ENCODE peak calls at places on chromosomes 3 and 15, in five cellular contexts. G is IMR-90, U is Karpas-422, E is hepatocyte, T is endothelial cell of umbilical vein. M is an unnamed sample.

GRCh38 chr3:195098741-195099525 is 172.0 kb downstream of the XXYLT1 start:
- DNase-seq in E (no peak), U (no peak), G (no peak), T (no peak), M (no peak)

GRCh38 chr15:59274126-59274970 is 67.7 kb downstream of the LDHAL6B start:
- DNase-seq in U (no peak), E (no peak), G (peak; percentile 61), T (peak; percentile 48), M (no peak)

GRCh38 chr3:19146685-19147650 is 1.3 kb upstream of the KCNH8 start:
- DNase-seq in G (peak; percentile 20), E (peak; percentile 89), T (peak; percentile 24), U (peak; percentile 91), M (peak; percentile 91)

GRCh38 chr3:113626513-113627371 is 69.7 kb downstream of the USF3 start:
- DNase-seq in E (peak; percentile 73), G (peak; percentile 58), U (peak; percentile 87), T (peak; percentile 64), M (peak; percentile 25)

GRCh38 chr3:17110665-17111396 is 226.1 kb downstream of the PLCL2 start:
- DNase-seq in G (no peak), U (no peak), E (no peak), T (no peak), M (no peak)

GRCh38 chr3:133841196-133841595 is 35.6 kb downstream of the SRPRB start:
- DNase-seq in G (no peak), E (no peak), U (no peak), T (no peak), M (no peak)

GRCh38 chr3:11808231-11808630 is 38.5 kb downstream of the TAMM41 start:
- DNase-seq in G (peak; percentile 29), T (no peak), U (no peak), E (peak; percentile 22), M (no peak)

GRCh38 chr3:195888311-195888761 is 20.0 kb downstream of the TNK2 start:
- DNase-seq in E (no peak), T (no peak), G (no peak), U (no peak), M (no peak)

GRCh38 chr15:100198442-100198841 is 143.3 kb downstream of the ADAMTS17 start:
- DNase-seq in G (no peak), T (no peak), U (no peak), E (no peak), M (no peak)

GRCh38 chr15:93801206-93801605 is 430.2 kb upstream of the MCTP2 start:
- DNase-seq in T (no peak), U (no peak), G (no peak), E (no peak), M (no peak)

GRCh38 chr3:38229036-38229435 is 36.6 kb upstream of the SLC22A13 start:
- DNase-seq in E (no peak), U (no peak), G (no peak), T (no peak), M (no peak)

GRCh38 chr3:23762214-23763039 is 43.3 kb upstream of the UBE2E1 start:
- DNase-seq in U (peak; percentile 83), T (no peak), G (no peak), E (no peak), M (no peak)

GRCh38 chr3:45143673-45144670 is 2.2 kb downstream of the CDCP1 start:
- DNase-seq in T (no peak), E (no peak), G (no peak), U (no peak), M (no peak)

DNA sequence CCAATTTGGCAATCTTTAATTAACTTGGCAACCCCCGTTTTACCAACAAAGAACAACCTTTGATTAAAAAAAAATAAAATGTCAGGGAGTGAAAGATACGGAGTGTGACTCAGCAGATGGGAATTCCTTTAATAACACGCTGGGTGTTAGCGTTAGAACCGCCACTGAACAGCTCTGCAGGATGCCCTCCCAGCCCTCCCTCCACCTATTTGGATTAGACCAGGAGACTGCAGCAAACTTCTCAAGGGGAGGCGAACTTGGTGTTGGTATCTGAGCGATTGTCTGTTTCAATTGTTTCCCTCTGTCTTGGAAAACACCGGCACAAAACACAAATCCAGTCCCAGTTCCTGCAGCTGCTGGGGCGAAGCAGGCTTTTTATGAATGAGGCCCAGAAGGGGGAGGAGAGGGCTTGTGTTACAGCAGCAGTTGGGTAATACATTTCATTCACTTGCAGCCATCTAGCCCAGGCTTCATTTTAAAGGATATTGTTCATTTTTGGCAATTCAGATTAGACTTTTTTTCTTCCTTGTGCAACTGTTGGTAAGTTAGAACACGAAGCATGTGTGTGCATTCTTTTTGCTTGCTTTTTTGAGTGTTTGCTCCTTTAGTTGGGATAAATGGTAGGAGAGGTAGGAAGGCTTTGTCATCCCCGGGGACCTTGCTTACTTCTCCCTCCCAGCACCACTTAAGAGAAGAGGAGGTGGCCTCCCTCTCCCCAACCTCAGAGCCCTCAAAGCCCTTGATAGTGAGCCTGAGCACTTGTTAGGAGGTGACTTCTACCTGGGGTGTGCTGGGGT is 152.3 kb downstream of the IGF1R start:
- DNase-seq in T (peak; percentile 98), E (peak; percentile 84), G (peak; percentile 86), U (no peak), M (peak; percentile 28)
- H4K20me1 ChIP-seq in T (no peaks in the 10 kb centered on the region), E (peaks cover 23% of the 10 kb centered on the region), G (peaks cover 94% of the 10 kb centered on the region), U (no peaks in the 10 kb centered on the region), M (peaks cover 68% of the 10 kb centered on the region)

DNA sequence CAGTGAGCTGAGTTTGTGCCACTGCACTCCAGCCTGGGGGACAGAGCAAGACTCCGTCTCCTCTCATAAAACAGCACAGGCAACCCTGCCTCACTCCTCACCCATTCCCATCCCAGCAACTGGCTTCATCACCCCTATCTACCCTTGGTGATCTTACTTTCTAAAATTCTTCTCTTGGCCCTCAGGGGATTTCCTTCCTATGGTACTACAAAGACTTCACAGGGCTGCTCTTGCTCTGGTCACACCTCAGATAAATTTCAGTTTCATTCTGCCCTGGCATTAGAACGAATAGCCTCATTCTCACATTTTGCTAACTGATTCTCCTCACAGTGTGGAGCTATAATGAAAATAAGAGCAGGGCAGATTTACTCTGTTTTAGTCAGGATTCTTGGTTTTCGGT is 22.1 kb upstream of the CRBN start:
- DNase-seq in E (no peak), U (no peak), T (no peak), G (no peak), M (no peak)
- H3K4me2 ChIP-seq in E (no peak overlapping the region), U (no peak overlapping the region), T (no peak overlapping the region), G (no peak overlapping the region), M (no peak overlapping the region)

GRCh38 chr3:187738400-187739124 is 6.7 kb downstream of the BCL6 start:
- DNase-seq in G (peak; percentile 93), T (peak; percentile 87), E (peak; percentile 93), U (peak; percentile 91), M (peak; percentile 86)
- H4K20me1 ChIP-seq in G (peaks cover 63% of the 10 kb centered on the region), T (no peaks in the 10 kb centered on the region), E (peaks cover 69% of the 10 kb centered on the region), U (peaks cover 79% of the 10 kb centered on the region), M (no peaks in the 10 kb centered on the region)

GRCh38 chr3:170804095-170804494 is 65.9 kb downstream of the RPL22L1 start:
- DNase-seq in U (no peak), G (peak; percentile 28), E (no peak), T (no peak), M (no peak)

GRCh38 chr3:170806141-170806540 is 63.9 kb downstream of the RPL22L1 start:
- DNase-seq in T (no peak), G (no peak), U (peak; percentile 31), E (no peak), M (no peak)

GRCh38 chr3:170809021-170809974 is 60.7 kb downstream of the RPL22L1 start:
- DNase-seq in T (peak; percentile 81), G (peak; percentile 83), E (peak; percentile 74), U (peak; percentile 67), M (peak; percentile 19)

GRCh38 chr3:170808041-170808440 is 62.0 kb downstream of the RPL22L1 start:
- DNase-seq in G (no peak), T (peak; percentile 16), U (peak; percentile 0), E (no peak), M (no peak)

DNA sequence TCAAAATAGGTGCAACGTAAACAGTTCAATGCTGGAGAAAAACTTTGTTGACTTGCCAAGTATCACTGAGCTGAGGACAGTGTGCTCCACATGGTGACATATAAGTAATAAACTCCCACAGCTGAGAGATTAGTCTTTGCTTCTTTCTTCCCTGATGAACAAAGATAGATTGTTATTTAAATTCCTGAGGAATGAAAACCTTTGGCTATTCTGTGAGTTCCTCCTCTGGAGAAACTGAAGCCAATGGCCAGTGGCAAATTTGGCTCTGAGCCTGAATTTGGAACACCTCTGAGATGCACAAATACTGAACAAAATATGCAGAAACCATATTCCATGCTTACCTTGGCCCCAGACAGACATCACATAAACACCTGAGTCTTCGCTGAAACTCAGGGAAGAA is 63.3 kb downstream of the RPL22L1 start:
- DNase-seq in T (no peak), G (no peak), E (no peak), U (no peak), M (no peak)
- H3K4me2 ChIP-seq in T (no peak overlapping the region), G (no peak overlapping the region), E (no peak overlapping the region), U (no peak overlapping the region), M (no peak overlapping the region)

DNA sequence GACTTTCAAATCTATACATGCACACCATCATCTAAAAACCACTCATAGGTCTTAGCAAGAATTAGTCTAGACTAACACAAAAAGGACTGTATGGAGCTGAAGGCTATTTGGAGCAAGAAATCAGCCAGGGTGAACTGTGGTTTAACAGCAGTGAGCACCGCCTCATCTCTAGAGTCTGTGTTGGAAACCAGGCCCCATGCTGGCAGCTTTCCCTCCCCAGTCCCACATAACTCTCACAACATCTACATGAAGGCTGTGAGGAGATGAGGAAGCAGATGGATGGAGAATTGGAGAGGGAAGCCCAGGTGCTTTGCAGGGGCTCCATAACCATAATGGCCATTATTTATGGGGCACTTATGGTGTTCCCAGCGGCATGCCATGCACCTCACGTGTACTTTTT is 133.2 kb upstream of the TOPAZ1 start:
- DNase-seq in U (no peak), G (no peak), E (no peak), T (no peak), M (no peak)
- H4K20me1 ChIP-seq in U (no peaks in the 10 kb centered on the region), G (no peaks in the 10 kb centered on the region), E (no peaks in the 10 kb centered on the region), T (no peaks in the 10 kb centered on the region), M (no peaks in the 10 kb centered on the region)

DNA sequence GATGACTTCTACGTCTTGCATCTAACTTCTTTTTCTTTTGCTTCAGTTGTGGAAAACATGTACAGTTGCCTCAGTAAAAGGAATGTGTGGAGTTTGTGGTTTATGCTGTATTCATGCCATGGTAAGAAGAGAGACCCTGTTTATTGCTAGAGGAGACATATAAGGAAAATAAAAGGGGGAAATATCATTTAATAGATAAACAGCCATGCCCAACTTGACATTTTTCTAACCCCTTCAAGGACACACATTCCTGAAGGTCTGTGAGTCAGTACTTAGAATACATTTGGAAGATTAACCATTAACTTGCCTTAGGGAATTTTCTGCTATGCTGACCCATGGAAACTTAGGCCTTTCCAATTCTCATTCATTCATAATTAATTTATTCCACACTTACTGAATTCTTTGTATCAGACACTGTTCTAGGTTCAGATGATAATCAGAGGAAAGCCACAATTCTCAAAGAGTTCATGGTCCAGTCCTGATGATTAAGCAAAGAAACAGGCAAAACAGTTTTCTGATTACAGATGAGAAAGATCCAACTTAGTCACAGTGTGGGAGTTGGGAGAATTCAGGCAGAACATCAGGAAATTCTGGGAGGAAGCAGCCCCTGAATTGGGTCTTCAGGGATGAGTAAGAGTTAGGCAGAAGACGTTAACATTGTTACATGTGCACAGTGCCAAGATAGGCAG is 329.8 kb upstream of the RASGRP1 start:
- DNase-seq in U (no peak), E (no peak), T (peak; percentile 91), G (peak; percentile 96), M (no peak)
- H3K4me2 ChIP-seq in U (no peak overlapping the region), E (peak overlapping the region; percentile 7), T (peak overlapping the region; percentile 72), G (peak overlapping the region; percentile 87), M (no peak overlapping the region)

GRCh38 chr3:154684021-154684420 is 254.0 kb upstream of the GPR149 start:
- DNase-seq in T (no peak), U (peak; percentile 70), E (no peak), G (no peak), M (peak; percentile 22)

GRCh38 chr3:154690413-154690812 is 260.4 kb upstream of the GPR149 start:
- DNase-seq in G (no peak), T (no peak), E (no peak), U (no peak), M (no peak)

GRCh38 chr3:154684440-154684839 is 254.4 kb upstream of the GPR149 start:
- DNase-seq in T (no peak), U (no peak), G (no peak), E (no peak), M (no peak)
- H4K20me1 ChIP-seq in T (no peaks in the 10 kb centered on the region), U (no peaks in the 10 kb centered on the region), G (no peaks in the 10 kb centered on the region), E (no peaks in the 10 kb centered on the region), M (no peaks in the 10 kb centered on the region)

M was measured in DND-41.